ENCODE peak calls at places on chromosomes 3 and 15, in eight cellular contexts. Z is endothelial cell, X is A549, N is pulmonary artery endothelial cell, F is MV-4-11, I is GM13976, T is bronchial epithelial cell, U is GM10248. Q is an unnamed sample.
A peak's percentile ranks its signal among the peaks of the same experiment; 100 is the strongest.

GRCh38 chr3:56916697-56917336 is 115.1 kb upstream of the ARHGEF3 start:
- DNase-seq in Z (no peak), N (no peak), T (no peak), I (no peak), X (no peak), U (no peak), F (no peak), Q (no peak)

GRCh38 chr15:49415171-49415570 is 7.9 kb upstream of the FGF7 start:
- DNase-seq in Z (no peak), X (no peak), F (no peak), T (no peak), I (no peak), N (no peak), U (no peak), Q (no peak)

GRCh38 chr3:24406900-24407299 is 87.8 kb downstream of the THRB start:
- DNase-seq in X (no peak), N (no peak), T (no peak), I (no peak), F (no peak), Z (no peak), U (no peak), Q (no peak)

GRCh38 chr3:150925751-150926201 is 20.5 kb upstream of the MINDY4B start:
- DNase-seq in F (peak; percentile 72), N (no peak), T (peak; percentile 41), U (peak; percentile 71), Z (peak; percentile 68), I (peak; percentile 69), X (peak; percentile 66), Q (no peak)

GRCh38 chr15:26864664-26865191 is 2.1 kb upstream of the GABRA5 start:
- DNase-seq in Z (peak; percentile 47), F (peak; percentile 74), X (peak; percentile 74), T (peak; percentile 32), I (no peak), N (no peak), U (no peak), Q (no peak)

GRCh38 chr3:115702598-115702997 is 79.3 kb downstream of the GAP43 start:
- DNase-seq in T (no peak), F (no peak), I (no peak), U (no peak), N (no peak), Z (no peak), X (no peak), Q (no peak)

GRCh38 chr15:69979269-69979668 is 118.4 kb downstream of the TLE3 start:
- DNase-seq in U (peak; percentile 83), F (no peak), T (peak; percentile 42), N (no peak), Z (no peak), X (peak; percentile 64), I (peak; percentile 77), Q (no peak)

GRCh38 chr3:100335137-100335833 is 728 bp downstream of the NIT2 start:
- DNase-seq in T (peak; percentile 32), N (no peak), Z (peak; percentile 10), U (peak; percentile 59), F (peak; percentile 35), I (peak; percentile 70), X (peak; percentile 53), Q (no peak)

GRCh38 chr3:97979610-97980009 is 7.4 kb upstream of the RIOX2 start:
- DNase-seq in Z (no peak), X (no peak), T (no peak), N (no peak), I (no peak), F (no peak), U (no peak), Q (no peak)

GRCh38 chr15:70109982-70110381 is 12.3 kb upstream of the TLE3 start:
- DNase-seq in F (no peak), U (no peak), I (no peak), X (no peak), N (no peak), T (no peak), Z (no peak), Q (no peak)

GRCh38 chr15:40936709-40937666 is 7.8 kb downstream of the DLL4 start:
- DNase-seq in T (peak; percentile 33), U (no peak), X (no peak), Z (no peak), I (no peak), F (no peak), N (no peak), Q (no peak)

GRCh38 chr3:126212629-126213375 is 32.4 kb upstream of the ALDH1L1 start:
- DNase-seq in X (peak; percentile 21), I (peak; percentile 38), N (no peak), T (peak; percentile 24), U (no peak), Z (peak; percentile 75), F (no peak), Q (no peak)

GRCh38 chr3:107699682-107700081 is 176.9 kb downstream of the BBX start:
- DNase-seq in I (no peak), X (no peak), Z (no peak), F (no peak), N (no peak), T (peak; percentile 93), U (no peak), Q (no peak)

GRCh38 chr3:63968612-63969350 is 54.5 kb downstream of the PSMD6 start:
- DNase-seq in Z (no peak), N (no peak), X (no peak), F (no peak), T (peak; percentile 60), U (no peak), I (no peak), Q (no peak)

GRCh38 chr3:129599607-129600006 is 6.9 kb downstream of the PLXND1 start:
- DNase-seq in N (peak; percentile 92), Z (peak; percentile 72), I (no peak), X (no peak), F (peak; percentile 87), U (no peak), T (no peak), Q (no peak)

GRCh38 chr3:168990621-168991020 is 672.9 kb downstream of the MECOM start:
- DNase-seq in X (no peak), Z (no peak), I (no peak), F (no peak), N (no peak), U (no peak), T (no peak), Q (no peak)

GRCh38 chr3:170257145-170257544 is 34.9 kb downstream of the PRKCI start:
- DNase-seq in U (peak; percentile 26), I (peak; percentile 37), T (no peak), X (no peak), F (no peak), Z (no peak), N (no peak), Q (no peak)